ENCODE peak calls at places on chromosomes 16 and 17, in seven cellular contexts. V is transverse colon, S is A172, R is ELR, W is epithelial cell of esophagus, D is amniotic stem cell, B is NCI-H1092. U is an unnamed sample.

GRCh38 chr16:65889533-65889966 is 476.9 kb upstream of the CDH5 start:
- DNase-seq in D (no peak), S (peak), B (no peak), W (peak), R (peak), V (no peak), U (peak)

GRCh38 chr17:82702161-82702932 is 3.8 kb upstream of the RAB40B start:
- DNase-seq in W (no peak), D (no peak), R (no peak), V (peak), S (no peak), B (no peak), U (no peak)

GRCh38 chr16:13811834-13812233 is 108.1 kb upstream of the ERCC4 start:
- DNase-seq in W (no peak), B (no peak), D (no peak), R (no peak), S (no peak), V (no peak), U (no peak)

GRCh38 chr17:44451016-44451415 is 52.2 kb downstream of the GPATCH8 start:
- DNase-seq in D (no peak), S (no peak), R (no peak), W (peak), B (no peak), V (no peak), U (no peak)

GRCh38 chr17:2689411-2690164 is 22.0 kb downstream of the CLUH start:
- DNase-seq in R (no peak), W (no peak), S (no peak), V (no peak), B (no peak), D (no peak), U (no peak)

GRCh38 chr17:6701719-6702118 is 11.4 kb downstream of the SLC13A5 start:
- DNase-seq in D (no peak), S (peak), R (peak), W (peak), B (no peak), V (no peak), U (peak)

GRCh38 chr17:34285304-34285792 is at the start of gene CCL11:
- DNase-seq in D (no peak), S (no peak), B (no peak), V (no peak), W (no peak), R (no peak), U (no peak)

GRCh38 chr17:49968380-49969133 is 433 bp upstream of the DLX4 start:
- DNase-seq in R (peak), B (peak), S (peak), W (peak), V (peak), D (peak), U (peak)

GRCh38 chr16:4293822-4294457 is 21.1 kb upstream of the TFAP4 start:
- DNase-seq in R (peak), S (peak), W (peak), D (peak), B (peak), V (no peak), U (peak)

GRCh38 chr17:43591750-43592562 is 45.8 kb upstream of the ETV4 start:
- DNase-seq in D (peak), W (peak), R (peak), V (peak), S (peak), B (no peak), U (no peak)

GRCh38 chr16:71499775-71500364 is 10.7 kb upstream of the ZNF19 start:
- DNase-seq in B (peak), S (peak), V (peak), R (peak), D (no peak), W (peak), U (peak)

GRCh38 chr16:27444015-27444414 is 42.0 kb downstream of the IL21R start:
- DNase-seq in B (no peak), D (no peak), S (peak), V (no peak), R (peak), W (peak), U (no peak)

GRCh38 chr16:71440669-71441347 is 1.0 kb downstream of the TLE7 start:
- DNase-seq in D (no peak), W (no peak), R (peak), S (no peak), V (no peak), B (no peak), U (no peak)

GRCh38 chr16:62194828-62195227 is 158.6 kb upstream of the CDH8 start:
- DNase-seq in W (no peak), V (no peak), S (no peak), B (no peak), R (no peak), D (no peak), U (no peak)

GRCh38 chr17:70314096-70314495 is 144.8 kb downstream of the KCNJ2 start:
- DNase-seq in W (no peak), B (no peak), S (no peak), R (peak), V (no peak), D (no peak), U (no peak)

GRCh38 chr17:30230596-30231125 is 4.8 kb downstream of the SLC6A4 start:
- DNase-seq in B (no peak), D (no peak), S (no peak), R (peak), V (no peak), W (peak), U (no peak)

GRCh38 chr17:43129671-43130010 is 4.5 kb upstream of the BRCA1 start:
- DNase-seq in R (no peak), V (no peak), D (no peak), B (no peak), S (no peak), W (peak), U (no peak)

GRCh38 chr16:1564325-1564724 is 30.9 kb downstream of the TMEM204 start:
- DNase-seq in R (peak), S (no peak), W (no peak), D (no peak), V (no peak), B (no peak), U (peak)

GRCh38 chr17:12744298-12744697 is 45.0 kb upstream of the ARHGAP44 start:
- DNase-seq in W (peak), D (no peak), V (no peak), S (no peak), R (peak), B (no peak), U (peak)

GRCh38 chr17:16081507-16082087 is 82.0 kb downstream of the TTC19 start:
- DNase-seq in B (no peak), R (no peak), V (no peak), W (no peak), D (no peak), S (no peak), U (no peak)

GRCh38 chr16:51951668-51952298 is 595.2 kb downstream of the TOX3 start:
- DNase-seq in R (no peak), B (no peak), D (no peak), V (no peak), W (no peak), S (no peak), U (no peak)

GRCh38 chr17:40980594-40980993 is 3.5 kb downstream of the KRT40 start:
- DNase-seq in R (no peak), W (no peak), D (no peak), S (no peak), V (no peak), B (no peak), U (no peak)

GRCh38 chr16:73171901-73172619 is 124.1 kb upstream of the ZFHX3 start:
- DNase-seq in R (no peak), B (no peak), V (no peak), S (no peak), W (no peak), D (no peak), U (no peak)

GRCh38 chr16:14364386-14365199 is 265.5 kb downstream of the PARN start:
- DNase-seq in W (peak), B (no peak), V (no peak), D (peak), S (peak), R (peak), U (peak)

GRCh38 chr16:84294196-84295142 is at the start of gene WFDC1:
- DNase-seq in R (peak), V (no peak), B (no peak), D (no peak), S (no peak), W (no peak), U (peak)

GRCh38 chr17:36940313-36941264 is 3.3 kb downstream of the LHX1 start:
- DNase-seq in D (no peak), R (no peak), B (no peak), S (no peak), W (no peak), V (no peak), U (no peak)

GRCh38 chr17:72303787-72304733 is 183.2 kb downstream of the SOX9 start:
- DNase-seq in V (no peak), R (no peak), S (no peak), B (no peak), W (no peak), D (no peak), U (no peak)

GRCh38 chr17:48181653-48182052 is 74.1 kb downstream of the SNX11 start:
- DNase-seq in D (no peak), W (peak), R (peak), S (peak), B (peak), V (no peak), U (peak)

GRCh38 chr16:50616883-50617629 is 64.1 kb downstream of the SNX20 start:
- DNase-seq in S (no peak), B (no peak), V (no peak), D (no peak), W (no peak), R (no peak), U (no peak)